ENCODE peak calls at places on chromosomes 2 and 18, in five cellular contexts. T is RCC 7860, X is HTR-8/SVneo, N is GOT3, O is MV-4-11. Z is an unnamed sample.

GRCh38 chr2:147679664-147680502 is 164.9 kb upstream of the ACVR2A start:
- DNase-seq in O (no peak), X (no peak), T (no peak), N (no peak), Z (no peak)

GRCh38 chr18:61236476-61237057 is 96.7 kb upstream of the CDH20 start:
- DNase-seq in T (no peak), N (no peak), O (no peak), X (no peak), Z (no peak)

GRCh38 chr18:76494181-76494540 is 881 bp downstream of the ZNF516 start:
- DNase-seq in N (no peak), X (no peak), O (peak), T (no peak), Z (peak)

GRCh38 chr2:230866704-230867561 is 2.2 kb downstream of the ITM2C start:
- DNase-seq in O (peak), T (peak), X (no peak), N (no peak), Z (peak)

GRCh38 chr2:160334028-160334729 is 134.1 kb upstream of the ITGB6 start:
- DNase-seq in N (no peak), O (no peak), T (no peak), X (no peak), Z (no peak)

GRCh38 chr2:127278959-127279358 is 15.0 kb downstream of the ERCC3 start:
- DNase-seq in X (no peak), T (no peak), O (peak), N (no peak), Z (no peak)

GRCh38 chr2:96734899-96735585 is 4.8 kb downstream of the LMAN2L start:
- DNase-seq in O (peak), N (no peak), X (no peak), T (no peak), Z (no peak)

GRCh38 chr18:45828917-45829811 is 3.7 kb downstream of the SIGLEC15 start:
- DNase-seq in O (peak), N (no peak), X (no peak), T (no peak), Z (no peak)

GRCh38 chr2:28509361-28509760 is 13.5 kb downstream of the PLB1 start:
- DNase-seq in X (no peak), N (no peak), T (no peak), O (no peak), Z (no peak)

GRCh38 chr2:113407446-113408099 is 29.9 kb upstream of the ZNG1B start:
- DNase-seq in T (no peak), X (no peak), N (no peak), O (no peak), Z (peak)

GRCh38 chr18:34993289-34993688 is 47.9 kb upstream of the MAPRE2 start:
- DNase-seq in O (peak), N (no peak), T (no peak), X (no peak), Z (no peak)

GRCh38 chr2:15908371-15908770 is 32.0 kb upstream of the MYCN start:
- DNase-seq in N (no peak), X (no peak), T (no peak), O (no peak), Z (no peak)

GRCh38 chr2:9690716-9691498 is 60.1 kb upstream of the YWHAQ start:
- DNase-seq in N (no peak), O (no peak), X (no peak), T (no peak), Z (no peak)

Z was measured in ACHN.